ENCODE peak calls at places on chromosomes 3 and 15, in five cellular contexts. One of them, this sample, is unnamed.

GRCh38 chr15:31079519-31079918 is 22.0 kb downstream of the TRPM1 start:
- DNase-seq in ovary: no peak
- DNase-seq in MM.1S: no peak
- DNase-seq in esophagus squamous epithelium: no peak
- DNase-seq in breast epithelium: no peak
- DNase-seq in this sample: no peak

GRCh38 chr3:40597441-40597840 is 72.7 kb downstream of the ZNF621 start:
- DNase-seq in ovary: no peak
- DNase-seq in MM.1S: no peak
- DNase-seq in esophagus squamous epithelium: no peak
- DNase-seq in breast epithelium: no peak
- DNase-seq in this sample: no peak

GRCh38 chr3:56775931-56776461 is 25.8 kb downstream of the ARHGEF3 start:
- DNase-seq in ovary: no peak
- DNase-seq in MM.1S: no peak
- DNase-seq in esophagus squamous epithelium: no peak
- DNase-seq in breast epithelium: no peak
- DNase-seq in this sample: no peak

GRCh38 chr3:8238434-8238833 is 263.2 kb upstream of the LMCD1 start:
- DNase-seq in ovary: no peak
- DNase-seq in MM.1S: no peak
- DNase-seq in esophagus squamous epithelium: no peak
- DNase-seq in breast epithelium: no peak
- DNase-seq in this sample: no peak

GRCh38 chr3:71441217-71441924 is 142.2 kb downstream of the FOXP1 start:
- DNase-seq in ovary: no peak
- DNase-seq in MM.1S: no peak
- DNase-seq in esophagus squamous epithelium: no peak
- DNase-seq in breast epithelium: no peak
- DNase-seq in this sample: no peak

GRCh38 chr15:55241895-55242294 is 45.2 kb upstream of the RSL24D1 start:
- DNase-seq in ovary: no peak
- DNase-seq in MM.1S: no peak
- DNase-seq in esophagus squamous epithelium: no peak
- DNase-seq in breast epithelium: no peak
- DNase-seq in this sample: no peak

GRCh38 chr15:99992611-99993231 is 259.5 kb upstream of the LYSMD4 start:
- DNase-seq in ovary: peak
- DNase-seq in MM.1S: no peak
- DNase-seq in esophagus squamous epithelium: no peak
- DNase-seq in breast epithelium: no peak
- DNase-seq in this sample: no peak

GRCh38 chr3:123186695-123187094 is 15.0 kb upstream of the SEC22A start:
- DNase-seq in ovary: no peak
- DNase-seq in MM.1S: no peak
- DNase-seq in esophagus squamous epithelium: no peak
- DNase-seq in breast epithelium: no peak
- DNase-seq in this sample: no peak

GRCh38 chr3:184543848-184544512 is 17.6 kb upstream of the EPHB3 start:
- DNase-seq in ovary: peak
- DNase-seq in MM.1S: peak
- DNase-seq in esophagus squamous epithelium: peak
- DNase-seq in breast epithelium: peak
- DNase-seq in this sample: peak

GRCh38 chr3:149967067-149967685 is 3.5 kb downstream of the PFN2 start:
- DNase-seq in ovary: no peak
- DNase-seq in MM.1S: peak
- DNase-seq in esophagus squamous epithelium: no peak
- DNase-seq in breast epithelium: no peak
- DNase-seq in this sample: no peak

GRCh38 chr3:2948882-2949281 is 161.3 kb downstream of the IL5RA start:
- DNase-seq in ovary: no peak
- DNase-seq in MM.1S: no peak
- DNase-seq in esophagus squamous epithelium: no peak
- DNase-seq in breast epithelium: no peak
- DNase-seq in this sample: no peak

GRCh38 chr3:158727499-158728377 is 4.5 kb downstream of the RARRES1 start:
- DNase-seq in ovary: no peak
- DNase-seq in MM.1S: peak
- DNase-seq in esophagus squamous epithelium: no peak
- DNase-seq in breast epithelium: peak
- DNase-seq in this sample: no peak

GRCh38 chr3:116863842-116864626 is 154.5 kb downstream of the TUSC7 start:
- DNase-seq in ovary: no peak
- DNase-seq in MM.1S: peak
- DNase-seq in esophagus squamous epithelium: no peak
- DNase-seq in breast epithelium: no peak
- DNase-seq in this sample: no peak

DNA sequence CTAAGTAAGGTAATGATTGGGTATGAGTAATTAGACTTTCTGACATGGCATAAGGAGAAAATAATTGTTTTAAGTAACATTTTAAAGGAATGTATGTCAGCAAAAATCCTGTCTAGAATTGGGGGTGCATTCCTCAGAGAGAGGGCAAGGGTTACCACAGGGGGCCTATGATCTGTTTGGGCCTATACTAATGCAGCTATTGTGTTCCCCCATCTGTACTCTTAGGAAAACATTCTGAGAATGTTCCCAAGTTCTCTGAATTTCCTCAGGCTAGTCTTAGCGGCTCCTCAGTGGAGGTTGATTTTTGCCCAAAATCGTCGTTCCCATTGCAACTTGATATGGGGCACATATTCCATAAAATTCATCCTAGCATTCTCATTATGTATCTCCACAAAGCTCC is 1216.4 kb upstream of the GBE1 start:
- DNase-seq in ovary: no peak
- DNase-seq in MM.1S: no peak
- DNase-seq in esophagus squamous epithelium: no peak
- DNase-seq in breast epithelium: no peak
- DNase-seq in this sample: no peak
- H3K27ac ChIP-seq in ovary: no peak
- H3K27ac ChIP-seq in MM.1S: no peak
- H3K27ac ChIP-seq in esophagus squamous epithelium: no peak
- H3K27ac ChIP-seq in breast epithelium: no peak
- H3K27ac ChIP-seq in this sample: no peak

DNA sequence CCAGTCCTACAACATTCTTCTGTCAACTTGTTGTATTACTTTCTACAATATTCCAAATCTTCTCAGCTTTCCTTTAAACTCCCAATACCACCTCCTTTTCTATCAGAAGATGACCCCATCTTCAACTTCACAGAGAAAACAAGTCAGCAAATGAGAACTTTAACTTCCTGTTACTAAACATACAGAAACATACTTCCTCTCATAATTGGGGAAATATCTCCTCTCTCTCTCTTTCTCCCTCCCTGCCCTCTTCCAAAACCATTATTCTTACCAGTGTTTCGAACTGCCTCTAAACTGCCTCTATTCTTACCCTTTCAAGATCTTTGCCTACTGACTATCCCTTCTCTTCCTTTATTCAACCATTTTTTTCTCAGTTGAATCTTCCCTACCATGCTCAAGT is 1.7 kb upstream of the SNAP23 start:
- DNase-seq in ovary: no peak
- DNase-seq in MM.1S: no peak
- DNase-seq in esophagus squamous epithelium: no peak
- DNase-seq in breast epithelium: no peak
- DNase-seq in this sample: no peak
- H3K27ac ChIP-seq in ovary: no peak
- H3K27ac ChIP-seq in MM.1S: no peak
- H3K27ac ChIP-seq in esophagus squamous epithelium: no peak
- H3K27ac ChIP-seq in breast epithelium: no peak
- H3K27ac ChIP-seq in this sample: peak

GRCh38 chr3:37619568-37619967 is 242.1 kb upstream of the CTDSPL start:
- DNase-seq in ovary: no peak
- DNase-seq in MM.1S: no peak
- DNase-seq in esophagus squamous epithelium: no peak
- DNase-seq in breast epithelium: no peak
- DNase-seq in this sample: no peak
- H3K27ac ChIP-seq in ovary: no peak
- H3K27ac ChIP-seq in MM.1S: no peak
- H3K27ac ChIP-seq in esophagus squamous epithelium: no peak
- H3K27ac ChIP-seq in breast epithelium: no peak
- H3K27ac ChIP-seq in this sample: no peak

GRCh38 chr15:70435872-70436271 is 327.5 kb downstream of the UACA start:
- DNase-seq in ovary: no peak
- DNase-seq in MM.1S: peak
- DNase-seq in esophagus squamous epithelium: no peak
- DNase-seq in breast epithelium: no peak
- DNase-seq in this sample: no peak

GRCh38 chr15:70437882-70438331 is 325.5 kb downstream of the UACA start:
- DNase-seq in ovary: no peak
- DNase-seq in MM.1S: no peak
- DNase-seq in esophagus squamous epithelium: no peak
- DNase-seq in breast epithelium: no peak
- DNase-seq in this sample: no peak

GRCh38 chr15:70438776-70439175 is 324.6 kb downstream of the UACA start:
- DNase-seq in ovary: no peak
- DNase-seq in MM.1S: no peak
- DNase-seq in esophagus squamous epithelium: no peak
- DNase-seq in breast epithelium: no peak
- DNase-seq in this sample: peak

GRCh38 chr15:70436428-70436827 is 326.9 kb downstream of the UACA start:
- DNase-seq in ovary: no peak
- DNase-seq in MM.1S: no peak
- DNase-seq in esophagus squamous epithelium: no peak
- DNase-seq in breast epithelium: no peak
- DNase-seq in this sample: no peak

DNA sequence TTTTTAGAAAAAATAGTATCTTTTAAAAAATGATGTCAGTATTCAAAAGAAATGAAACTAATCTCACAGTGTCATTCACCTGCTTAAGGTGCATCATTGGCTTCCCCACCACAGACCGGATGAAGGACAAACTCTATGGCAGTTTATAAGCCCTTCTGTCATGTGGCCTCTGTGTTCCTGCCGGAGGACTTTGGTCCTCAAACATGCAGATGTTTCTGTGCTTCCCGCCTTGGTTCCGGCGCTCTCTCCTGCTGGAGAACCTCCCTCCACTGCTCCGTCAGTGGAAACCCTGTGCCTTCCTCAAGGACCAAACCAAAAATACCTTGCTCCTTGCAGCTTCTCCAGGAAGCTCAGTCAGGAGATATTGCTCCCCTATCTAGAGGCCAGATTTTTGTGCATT is 326.3 kb downstream of the UACA start:
- DNase-seq in ovary: no peak
- DNase-seq in MM.1S: no peak
- DNase-seq in esophagus squamous epithelium: no peak
- DNase-seq in breast epithelium: no peak
- DNase-seq in this sample: no peak
- H3K27ac ChIP-seq in ovary: no peak
- H3K27ac ChIP-seq in MM.1S: peak
- H3K27ac ChIP-seq in esophagus squamous epithelium: no peak
- H3K27ac ChIP-seq in breast epithelium: no peak
- H3K27ac ChIP-seq in this sample: no peak

DNA sequence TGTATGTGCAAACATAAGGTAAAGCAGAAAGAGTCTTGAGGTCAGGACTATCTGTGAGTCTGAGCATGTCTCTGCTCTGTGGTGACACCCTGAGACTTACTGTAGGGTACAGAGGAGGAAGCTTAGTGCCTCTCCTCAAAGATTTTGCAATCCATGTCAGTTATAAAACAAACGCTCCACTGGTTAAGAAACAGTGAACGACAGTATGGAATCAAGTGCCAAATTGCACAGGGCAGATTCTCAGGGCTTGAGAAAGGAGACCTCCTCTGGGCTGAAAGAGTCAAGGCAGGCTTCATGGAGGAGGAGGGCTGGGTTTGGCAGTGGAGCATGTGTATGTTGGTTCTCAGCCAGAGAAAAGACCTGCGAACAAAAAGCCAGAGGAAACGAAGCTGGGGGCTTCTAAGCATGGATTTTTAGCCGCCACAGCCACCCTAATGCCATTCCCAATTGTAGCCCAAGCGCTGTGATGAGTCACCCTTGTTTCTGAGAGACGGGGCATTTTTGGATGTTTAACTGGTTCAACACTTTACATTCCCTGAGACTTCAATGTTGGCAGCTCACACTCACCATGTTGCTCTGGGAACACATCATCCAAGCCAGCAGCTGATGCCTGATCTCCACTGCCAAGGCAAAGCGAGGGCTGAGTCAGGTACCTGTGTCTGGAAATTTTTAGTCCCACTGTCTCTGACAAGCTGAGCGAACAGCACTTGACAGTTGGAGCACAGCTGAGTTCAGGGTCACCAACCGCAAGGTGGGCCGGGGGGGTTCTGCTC is 3.4 kb upstream of the DGKG start:
- DNase-seq in ovary: no peak
- DNase-seq in MM.1S: no peak
- DNase-seq in esophagus squamous epithelium: no peak
- DNase-seq in breast epithelium: no peak
- DNase-seq in this sample: no peak
- H3K27ac ChIP-seq in ovary: no peak
- H3K27ac ChIP-seq in MM.1S: no peak
- H3K27ac ChIP-seq in esophagus squamous epithelium: peak
- H3K27ac ChIP-seq in breast epithelium: no peak
- H3K27ac ChIP-seq in this sample: no peak

This sample was measured in psoas muscle.